ENCODE peak calls at places on chromosomes 1 and 21, in eight cellular contexts. One of them, this sample, is unnamed.

GRCh38 chr1:225446298-225446941 is 18.6 kb upstream of the LBR start:
- DNase-seq in uterus: peak; percentile 43
- DNase-seq in stomach: no peak
- DNase-seq in tibial nerve: no peak
- DNase-seq in prostate gland: no peak
- DNase-seq in adrenal gland: peak; percentile 13
- DNase-seq in Peyer's patch: peak; percentile 44
- DNase-seq in suprapubic skin: peak; percentile 53
- DNase-seq in this sample: no peak

GRCh38 chr1:80365634-80366033 is 1359.1 kb upstream of the ADGRL4 start:
- DNase-seq in prostate gland: no peak
- DNase-seq in tibial nerve: no peak
- DNase-seq in uterus: no peak
- DNase-seq in adrenal gland: no peak
- DNase-seq in Peyer's patch: no peak
- DNase-seq in suprapubic skin: no peak
- DNase-seq in stomach: no peak
- DNase-seq in this sample: no peak

GRCh38 chr1:93876284-93876683 is 2.7 kb downstream of the DNTTIP2 start:
- DNase-seq in adrenal gland: no peak
- DNase-seq in tibial nerve: no peak
- DNase-seq in suprapubic skin: no peak
- DNase-seq in uterus: no peak
- DNase-seq in prostate gland: no peak
- DNase-seq in Peyer's patch: no peak
- DNase-seq in stomach: no peak
- DNase-seq in this sample: no peak

GRCh38 chr1:228283476-228284147 is 75.8 kb downstream of the OBSCN start:
- DNase-seq in tibial nerve: no peak
- DNase-seq in uterus: no peak
- DNase-seq in adrenal gland: no peak
- DNase-seq in stomach: no peak
- DNase-seq in prostate gland: no peak
- DNase-seq in suprapubic skin: peak; percentile 44
- DNase-seq in Peyer's patch: peak; percentile 41
- DNase-seq in this sample: peak; percentile 10

GRCh38 chr1:232166942-232167341 is 463.0 kb downstream of the SIPA1L2 start:
- DNase-seq in stomach: no peak
- DNase-seq in uterus: no peak
- DNase-seq in prostate gland: no peak
- DNase-seq in tibial nerve: no peak
- DNase-seq in adrenal gland: no peak
- DNase-seq in Peyer's patch: no peak
- DNase-seq in suprapubic skin: no peak
- DNase-seq in this sample: no peak

GRCh38 chr1:45014403-45015028 is 2.5 kb downstream of the UROD start:
- DNase-seq in stomach: peak; percentile 81
- DNase-seq in adrenal gland: peak; percentile 92
- DNase-seq in uterus: peak; percentile 84
- DNase-seq in suprapubic skin: peak; percentile 88
- DNase-seq in prostate gland: peak; percentile 76
- DNase-seq in tibial nerve: peak; percentile 94
- DNase-seq in Peyer's patch: peak; percentile 93
- DNase-seq in this sample: peak; percentile 85

GRCh38 chr1:181969902-181970301 is 91.6 kb downstream of the ZNF648 start:
- DNase-seq in stomach: no peak
- DNase-seq in adrenal gland: no peak
- DNase-seq in tibial nerve: no peak
- DNase-seq in uterus: no peak
- DNase-seq in Peyer's patch: no peak
- DNase-seq in suprapubic skin: no peak
- DNase-seq in prostate gland: no peak
- DNase-seq in this sample: no peak

GRCh38 chr1:178223289-178223688 is 129.4 kb downstream of the RASAL2 start:
- DNase-seq in uterus: no peak
- DNase-seq in adrenal gland: no peak
- DNase-seq in stomach: no peak
- DNase-seq in suprapubic skin: no peak
- DNase-seq in prostate gland: no peak
- DNase-seq in Peyer's patch: no peak
- DNase-seq in tibial nerve: no peak
- DNase-seq in this sample: no peak

GRCh38 chr1:222373831-222374603 is 173.9 kb downstream of the HHIPL2 start:
- DNase-seq in uterus: no peak
- DNase-seq in adrenal gland: no peak
- DNase-seq in stomach: no peak
- DNase-seq in suprapubic skin: no peak
- DNase-seq in tibial nerve: no peak
- DNase-seq in prostate gland: no peak
- DNase-seq in Peyer's patch: no peak
- DNase-seq in this sample: no peak

GRCh38 chr1:174883361-174883760 is 116.4 kb upstream of the CACYBP start:
- DNase-seq in uterus: no peak
- DNase-seq in tibial nerve: no peak
- DNase-seq in Peyer's patch: no peak
- DNase-seq in stomach: no peak
- DNase-seq in adrenal gland: no peak
- DNase-seq in prostate gland: no peak
- DNase-seq in suprapubic skin: no peak
- DNase-seq in this sample: no peak

GRCh38 chr1:244012232-244012631 is 38.9 kb upstream of the ZBTB18 start:
- DNase-seq in tibial nerve: no peak
- DNase-seq in uterus: no peak
- DNase-seq in prostate gland: peak; percentile 8
- DNase-seq in stomach: no peak
- DNase-seq in Peyer's patch: no peak
- DNase-seq in adrenal gland: no peak
- DNase-seq in suprapubic skin: no peak
- DNase-seq in this sample: peak; percentile 29

GRCh38 chr1:110292327-110292741 is 46.8 kb upstream of the RBM15 start:
- DNase-seq in adrenal gland: no peak
- DNase-seq in stomach: no peak
- DNase-seq in tibial nerve: no peak
- DNase-seq in Peyer's patch: peak; percentile 59
- DNase-seq in uterus: no peak
- DNase-seq in prostate gland: peak; percentile 14
- DNase-seq in suprapubic skin: no peak
- DNase-seq in this sample: no peak

GRCh38 chr1:94092210-94092613 is 28.7 kb downstream of the ABCA4 start:
- DNase-seq in stomach: no peak
- DNase-seq in prostate gland: no peak
- DNase-seq in suprapubic skin: peak; percentile 72
- DNase-seq in uterus: peak; percentile 64
- DNase-seq in tibial nerve: no peak
- DNase-seq in adrenal gland: no peak
- DNase-seq in Peyer's patch: no peak
- DNase-seq in this sample: no peak

GRCh38 chr1:66436378-66437135 is 97.4 kb upstream of the SGIP1 start:
- DNase-seq in suprapubic skin: no peak
- DNase-seq in stomach: no peak
- DNase-seq in prostate gland: no peak
- DNase-seq in Peyer's patch: peak; percentile 65
- DNase-seq in uterus: no peak
- DNase-seq in adrenal gland: no peak
- DNase-seq in tibial nerve: no peak
- DNase-seq in this sample: no peak

GRCh38 chr1:168053681-168054080 is 83.0 kb downstream of the GPR161 start:
- DNase-seq in adrenal gland: no peak
- DNase-seq in prostate gland: no peak
- DNase-seq in tibial nerve: no peak
- DNase-seq in uterus: no peak
- DNase-seq in stomach: no peak
- DNase-seq in Peyer's patch: no peak
- DNase-seq in suprapubic skin: no peak
- DNase-seq in this sample: no peak

GRCh38 chr1:185556551-185556950 is 177.6 kb upstream of the HMCN1 start:
- DNase-seq in uterus: no peak
- DNase-seq in adrenal gland: no peak
- DNase-seq in suprapubic skin: no peak
- DNase-seq in Peyer's patch: no peak
- DNase-seq in tibial nerve: no peak
- DNase-seq in prostate gland: no peak
- DNase-seq in stomach: no peak
- DNase-seq in this sample: no peak

GRCh38 chr1:21930629-21931170 is 6.4 kb downstream of the HSPG2 start:
- DNase-seq in prostate gland: no peak
- DNase-seq in adrenal gland: no peak
- DNase-seq in tibial nerve: no peak
- DNase-seq in suprapubic skin: no peak
- DNase-seq in Peyer's patch: no peak
- DNase-seq in stomach: no peak
- DNase-seq in uterus: no peak
- DNase-seq in this sample: no peak

GRCh38 chr1:173122958-173123852 is 72.5 kb upstream of the TNFSF18 start:
- DNase-seq in prostate gland: peak; percentile 79
- DNase-seq in tibial nerve: peak; percentile 58
- DNase-seq in Peyer's patch: peak; percentile 92
- DNase-seq in suprapubic skin: peak; percentile 87
- DNase-seq in uterus: peak; percentile 65
- DNase-seq in stomach: peak; percentile 45
- DNase-seq in adrenal gland: peak; percentile 75
- DNase-seq in this sample: peak; percentile 68

GRCh38 chr1:184972281-184973055 is 1.8 kb downstream of the NIBAN1 start:
- DNase-seq in tibial nerve: no peak
- DNase-seq in prostate gland: no peak
- DNase-seq in Peyer's patch: no peak
- DNase-seq in uterus: no peak
- DNase-seq in stomach: no peak
- DNase-seq in adrenal gland: no peak
- DNase-seq in suprapubic skin: no peak
- DNase-seq in this sample: no peak

GRCh38 chr1:46176211-46176865 is at the start of gene P3R3URF:
- DNase-seq in tibial nerve: no peak
- DNase-seq in prostate gland: no peak
- DNase-seq in Peyer's patch: no peak
- DNase-seq in suprapubic skin: no peak
- DNase-seq in stomach: no peak
- DNase-seq in adrenal gland: no peak
- DNase-seq in uterus: no peak
- DNase-seq in this sample: no peak

GRCh38 chr1:153985341-153985912 is 712 bp downstream of the RAB13 start:
- DNase-seq in uterus: peak; percentile 73
- DNase-seq in Peyer's patch: no peak
- DNase-seq in suprapubic skin: peak; percentile 87
- DNase-seq in prostate gland: no peak
- DNase-seq in tibial nerve: peak; percentile 61
- DNase-seq in adrenal gland: peak; percentile 51
- DNase-seq in stomach: no peak
- DNase-seq in this sample: no peak

GRCh38 chr1:162688521-162688920 is 56.3 kb downstream of the DDR2 start:
- DNase-seq in tibial nerve: no peak
- DNase-seq in uterus: peak; percentile 45
- DNase-seq in prostate gland: peak; percentile 61
- DNase-seq in suprapubic skin: no peak
- DNase-seq in adrenal gland: peak; percentile 54
- DNase-seq in stomach: no peak
- DNase-seq in Peyer's patch: no peak
- DNase-seq in this sample: no peak

GRCh38 chr1:204975568-204976235 is 67.3 kb upstream of the CNTN2 start:
- DNase-seq in tibial nerve: peak; percentile 57
- DNase-seq in adrenal gland: peak; percentile 37
- DNase-seq in prostate gland: peak; percentile 29
- DNase-seq in uterus: no peak
- DNase-seq in suprapubic skin: no peak
- DNase-seq in Peyer's patch: peak; percentile 66
- DNase-seq in stomach: peak; percentile 57
- DNase-seq in this sample: peak; percentile 25

GRCh38 chr1:37502104-37502503 is 12.5 kb downstream of the MEAF6 start:
- DNase-seq in prostate gland: no peak
- DNase-seq in suprapubic skin: no peak
- DNase-seq in uterus: no peak
- DNase-seq in stomach: no peak
- DNase-seq in adrenal gland: no peak
- DNase-seq in Peyer's patch: no peak
- DNase-seq in tibial nerve: no peak
- DNase-seq in this sample: no peak

GRCh38 chr1:27539901-27540861 is 50.2 kb upstream of the WASF2 start:
- DNase-seq in stomach: no peak
- DNase-seq in Peyer's patch: no peak
- DNase-seq in uterus: peak; percentile 71
- DNase-seq in tibial nerve: no peak
- DNase-seq in suprapubic skin: no peak
- DNase-seq in prostate gland: no peak
- DNase-seq in adrenal gland: peak; percentile 84
- DNase-seq in this sample: no peak

GRCh38 chr1:64173300-64173940 is 30.0 kb upstream of the UBE2U start:
- DNase-seq in Peyer's patch: no peak
- DNase-seq in uterus: no peak
- DNase-seq in prostate gland: no peak
- DNase-seq in suprapubic skin: no peak
- DNase-seq in tibial nerve: no peak
- DNase-seq in stomach: no peak
- DNase-seq in adrenal gland: no peak
- DNase-seq in this sample: no peak

GRCh38 chr1:33455537-33456301 is 16.7 kb upstream of the ZSCAN20 start:
- DNase-seq in Peyer's patch: peak; percentile 64
- DNase-seq in stomach: peak; percentile 42
- DNase-seq in uterus: peak; percentile 51
- DNase-seq in suprapubic skin: no peak
- DNase-seq in tibial nerve: peak; percentile 50
- DNase-seq in prostate gland: peak; percentile 58
- DNase-seq in adrenal gland: peak; percentile 68
- DNase-seq in this sample: no peak

GRCh38 chr1:26031903-26032220 is 10.3 kb downstream of the EXTL1 start:
- DNase-seq in Peyer's patch: no peak
- DNase-seq in stomach: no peak
- DNase-seq in prostate gland: no peak
- DNase-seq in suprapubic skin: no peak
- DNase-seq in tibial nerve: no peak
- DNase-seq in uterus: no peak
- DNase-seq in adrenal gland: no peak
- DNase-seq in this sample: no peak
- H3K27me3 ChIP-seq in Peyer's patch: no peaks in the 10 kb centered on the region
- H3K27me3 ChIP-seq in stomach: peaks cover 21% of the 10 kb centered on the region
- H3K27me3 ChIP-seq in prostate gland: peaks cover 4% of the 10 kb centered on the region
- H3K27me3 ChIP-seq in suprapubic skin: no peaks in the 10 kb centered on the region
- H3K27me3 ChIP-seq in tibial nerve: no peaks in the 10 kb centered on the region
- H3K27me3 ChIP-seq in uterus: no peaks in the 10 kb centered on the region
- H3K27me3 ChIP-seq in adrenal gland: no peaks in the 10 kb centered on the region
- H3K27me3 ChIP-seq in this sample: no peaks in the 10 kb centered on the region

GRCh38 chr1:150829751-150830150 is 21.7 kb upstream of the CTSK start:
- DNase-seq in prostate gland: no peak
- DNase-seq in Peyer's patch: no peak
- DNase-seq in adrenal gland: no peak
- DNase-seq in suprapubic skin: no peak
- DNase-seq in stomach: no peak
- DNase-seq in tibial nerve: no peak
- DNase-seq in uterus: no peak
- DNase-seq in this sample: no peak
- TF ChIP-seq CTCF in prostate gland: no peak
- TF ChIP-seq CTCF in Peyer's patch: no peak
- TF ChIP-seq CTCF in adrenal gland: peak; percentile 28
- TF ChIP-seq CTCF in suprapubic skin: peak; percentile 17
- TF ChIP-seq CTCF in stomach: no peak
- TF ChIP-seq CTCF in tibial nerve: peak; percentile 28
- TF ChIP-seq CTCF in uterus: no peak
- TF ChIP-seq CTCF in this sample: no peak

GRCh38 chr1:235073331-235073967 is 55.2 kb downstream of the TOMM20 start:
- DNase-seq in adrenal gland: no peak
- DNase-seq in prostate gland: peak; percentile 95
- DNase-seq in uterus: no peak
- DNase-seq in suprapubic skin: peak; percentile 91
- DNase-seq in Peyer's patch: peak; percentile 78
- DNase-seq in tibial nerve: no peak
- DNase-seq in stomach: peak; percentile 93
- DNase-seq in this sample: no peak
- TF ChIP-seq POLR2A in adrenal gland: no peak
- TF ChIP-seq POLR2A in prostate gland: peak; percentile 23
- TF ChIP-seq POLR2A in uterus: no peak
- TF ChIP-seq POLR2A in suprapubic skin: no peak
- TF ChIP-seq POLR2A in Peyer's patch: no peak
- TF ChIP-seq POLR2A in tibial nerve: no peak
- TF ChIP-seq POLR2A in stomach: no peak
- TF ChIP-seq POLR2A in this sample: no peak

GRCh38 chr21:34974162-34974981 is 74.7 kb downstream of the RUNX1 start:
- DNase-seq in Peyer's patch: peak; percentile 57
- DNase-seq in prostate gland: no peak
- DNase-seq in adrenal gland: no peak
- DNase-seq in stomach: no peak
- DNase-seq in uterus: no peak
- DNase-seq in tibial nerve: no peak
- DNase-seq in suprapubic skin: no peak
- DNase-seq in this sample: no peak
- H3K27me3 ChIP-seq in Peyer's patch: no peaks in the 10 kb centered on the region
- H3K27me3 ChIP-seq in prostate gland: no peaks in the 10 kb centered on the region
- H3K27me3 ChIP-seq in adrenal gland: no peaks in the 10 kb centered on the region
- H3K27me3 ChIP-seq in stomach: no peaks in the 10 kb centered on the region
- H3K27me3 ChIP-seq in uterus: no peaks in the 10 kb centered on the region
- H3K27me3 ChIP-seq in tibial nerve: no peaks in the 10 kb centered on the region
- H3K27me3 ChIP-seq in suprapubic skin: no peaks in the 10 kb centered on the region
- H3K27me3 ChIP-seq in this sample: no peaks in the 10 kb centered on the region